ENCODE peak calls at places on chromosome 11, in four cellular contexts. T is H9, R is retina, G is GM12865. C is an unnamed sample.

GRCh38 chr11:47983464-47984397 is 3.4 kb downstream of the PTPRJ start:
- DNase-seq in G (no peak), R (no peak), T (no peak), C (no peak)

GRCh38 chr11:68439355-68440065 is 21.0 kb upstream of the PPP6R3 start:
- DNase-seq in T (peak), G (no peak), R (no peak), C (peak)

GRCh38 chr11:122811721-122812120 is 26.6 kb upstream of the CRTAM start:
- DNase-seq in R (no peak), G (no peak), T (no peak), C (no peak)

GRCh38 chr11:113698515-113698914 is 7.6 kb downstream of the TMPRSS5 start:
- DNase-seq in T (no peak), R (no peak), G (no peak), C (no peak)

GRCh38 chr11:6611092-6612007 is 666 bp downstream of the TAF10 start:
- DNase-seq in R (peak), G (peak), T (peak), C (peak)

GRCh38 chr11:61507962-61508824 is at the start of gene LRRC10B:
- DNase-seq in T (peak), G (peak), R (peak), C (no peak)

GRCh38 chr11:124837491-124837856 is 27.8 kb upstream of the ROBO3 start:
- DNase-seq in T (peak), G (peak), R (peak), C (no peak)

GRCh38 chr11:27209562-27210005 is 153.4 kb downstream of the CCDC34 start:
- DNase-seq in G (peak), T (no peak), R (no peak), C (no peak)

GRCh38 chr11:3035333-3035732 is 21.9 kb downstream of the CARS1 start:
- DNase-seq in R (no peak), T (no peak), G (no peak), C (no peak)

GRCh38 chr11:115552151-115552550 is 47.9 kb upstream of the CADM1 start:
- DNase-seq in R (no peak), T (no peak), G (no peak), C (no peak)

GRCh38 chr11:132202621-132203020 is 832.2 kb downstream of the NTM start:
- DNase-seq in R (no peak), G (no peak), T (no peak), C (no peak)

GRCh38 chr11:20102393-20102792 is 57.9 kb downstream of the DBX1 start:
- DNase-seq in T (no peak), R (no peak), G (no peak), C (no peak)

GRCh38 chr11:65584723-65585171 is 8.9 kb downstream of the EHBP1L1 start:
- DNase-seq in R (peak), G (no peak), T (no peak), C (no peak)

GRCh38 chr11:46392421-46393230 is 1.1 kb upstream of the CHRM4 start:
- DNase-seq in G (peak), R (peak), T (peak), C (peak)

GRCh38 chr11:60396790-60397189 is 531 bp downstream of the MS4A14 start:
- DNase-seq in G (peak), T (no peak), R (no peak), C (no peak)

GRCh38 chr11:10494636-10495463 is 39.8 kb downstream of the AMPD3 start:
- DNase-seq in G (no peak), R (no peak), T (no peak), C (peak)

GRCh38 chr11:45110562-45110961 is 35.9 kb upstream of the PRDM11 start:
- DNase-seq in R (peak), T (peak), G (peak), C (peak)

GRCh38 chr11:122126024-122126678 is 10.1 kb upstream of the BLID start:
- DNase-seq in T (no peak), R (no peak), G (no peak), C (no peak)